ENCODE peak calls at places on chromosome 1, in ten cellular contexts. Z is small intestine; K is CD8-positive, alpha-beta T cell; J is esophagus squamous epithelium; U is ovary; Q is PC-3; T is CD8-positive, alpha-beta memory T cell; Y is heart right ventricle; S is psoas muscle; L is upper lobe of right lung. M is an unnamed sample.
A peak's percentile ranks its signal among the peaks of the same experiment; 100 is the strongest.

GRCh38 chr1:201528631-201529260 is 10.2 kb upstream of the NAV1 start:
- DNase-seq in Y (no peak), Z (peak; percentile 96), U (no peak), T (no peak), S (no peak), Q (no peak), L (no peak), J (no peak), K (no peak), M (peak; percentile 12)

GRCh38 chr1:181102841-181103240 is 14.3 kb downstream of the IER5 start:
- DNase-seq in J (no peak), S (no peak), U (no peak), Z (peak; percentile 55), K (no peak), Y (no peak), T (no peak), Q (no peak), L (no peak), M (no peak)

GRCh38 chr1:58432813-58433668 is 113.5 kb downstream of the OMA1 start:
- DNase-seq in L (no peak), Z (no peak), T (no peak), Q (peak; percentile 33), U (peak; percentile 43), S (no peak), Y (no peak), K (no peak), J (no peak), M (no peak)

GRCh38 chr1:58238846-58239245 is 307.7 kb downstream of the OMA1 start:
- DNase-seq in S (no peak), Q (no peak), J (no peak), T (no peak), U (no peak), Z (no peak), Y (no peak), K (no peak), L (no peak), M (no peak)

GRCh38 chr1:14913475-14914155 is 239.9 kb upstream of the TMEM51 start:
- DNase-seq in Y (no peak), L (no peak), S (no peak), J (no peak), Q (no peak), K (no peak), Z (no peak), U (no peak), T (no peak), M (no peak)

GRCh38 chr1:242318140-242318539 is 206.4 kb downstream of the PLD5 start:
- DNase-seq in Z (no peak), Y (no peak), U (no peak), Q (no peak), K (no peak), S (no peak), T (no peak), L (no peak), J (no peak), M (no peak)

GRCh38 chr1:20466231-20466630 is 19.8 kb downstream of the CAMK2N1 start:
- DNase-seq in Q (no peak), U (no peak), S (no peak), Y (no peak), Z (no peak), T (no peak), L (no peak), J (no peak), K (no peak), M (no peak)

GRCh38 chr1:164629971-164630370 is 71.0 kb downstream of the PBX1 start:
- DNase-seq in T (no peak), K (no peak), U (no peak), Q (no peak), Y (no peak), S (no peak), J (no peak), L (no peak), Z (no peak), M (no peak)

GRCh38 chr1:117313555-117313954 is 53.7 kb upstream of the MAN1A2 start:
- DNase-seq in U (no peak), J (no peak), S (no peak), Y (no peak), T (no peak), Z (no peak), K (no peak), Q (no peak), L (no peak), M (no peak)

GRCh38 chr1:93681095-93681548 is 515 bp downstream of the BCAR3 start:
- DNase-seq in K (no peak), T (no peak), Z (no peak), S (peak; percentile 29), J (no peak), Y (peak; percentile 44), Q (peak; percentile 43), L (peak; percentile 69), U (peak; percentile 54), M (no peak)

GRCh38 chr1:44060830-44061267 is 29.6 kb upstream of the SLC6A9 start:
- DNase-seq in Y (no peak), L (no peak), U (no peak), Z (peak; percentile 80), J (no peak), K (no peak), S (no peak), T (no peak), Q (no peak), M (no peak)

DNA sequence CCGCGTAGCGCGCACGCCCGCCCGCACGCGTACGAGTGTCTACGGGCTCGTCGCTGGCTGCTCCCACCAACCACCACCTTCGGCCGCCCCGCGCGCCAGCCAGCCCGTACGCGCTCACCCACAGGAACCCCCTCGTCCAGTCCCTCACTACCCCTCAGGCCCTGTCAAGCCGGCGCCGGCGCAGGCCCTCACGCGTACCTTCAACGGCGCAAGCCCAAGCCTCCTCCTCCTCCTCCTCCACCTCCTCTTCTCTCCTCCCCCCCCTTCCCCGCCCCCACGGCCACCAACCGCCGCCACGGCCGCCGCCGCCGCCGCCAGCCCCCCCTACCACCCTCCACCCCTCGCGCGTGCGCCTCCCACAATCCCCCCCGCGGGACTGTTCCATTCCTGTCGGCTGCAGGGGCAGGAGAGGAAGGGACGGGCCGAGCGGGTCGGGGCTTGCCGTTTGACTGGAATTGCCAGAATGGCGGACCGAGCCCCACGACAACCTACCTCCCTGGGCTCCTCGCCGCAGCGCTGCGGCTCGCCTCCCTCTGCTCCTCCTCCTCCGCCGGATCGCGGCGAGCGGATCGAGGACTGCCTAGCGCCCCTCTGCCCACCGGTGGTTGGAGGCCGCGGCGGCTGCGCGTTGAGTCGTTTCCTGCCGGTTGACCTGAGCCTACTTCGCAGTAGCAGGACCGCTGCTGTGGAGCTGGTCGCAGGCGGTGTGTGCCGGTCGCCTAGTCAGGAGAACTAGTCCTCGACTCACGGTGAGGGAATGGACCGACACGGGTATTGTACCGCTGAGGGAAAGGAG is at the start of gene ASH1L:
- DNase-seq in Q (peak; percentile 93), T (peak; percentile 94), L (peak; percentile 98), K (peak; percentile 98), Y (peak; percentile 94), Z (peak; percentile 93), S (peak; percentile 95), U (peak; percentile 95), J (peak; percentile 69), M (peak; percentile 96)
- H3K4me3 ChIP-seq in Q (peak within 1 kb of the TSS; percentile 80), T (peak within 1 kb of the TSS; percentile 88), L (peak within 1 kb of the TSS; percentile 86), K (peak within 1 kb of the TSS; percentile 100), Y (peak within 1 kb of the TSS; percentile 95), Z (peak within 1 kb of the TSS; percentile 98), S (peak within 1 kb of the TSS; percentile 98), U (peak within 1 kb of the TSS; percentile 77), J (peak within 1 kb of the TSS; percentile 78), M (peak within 1 kb of the TSS; percentile 91)

GRCh38 chr1:110872745-110873435 is at the start of gene CD53:
- DNase-seq in J (no peak), Y (no peak), Q (no peak), U (no peak), K (peak; percentile 69), Z (peak; percentile 49), L (no peak), S (no peak), T (peak; percentile 72), M (no peak)

GRCh38 chr1:110870721-110871388 is 2.1 kb upstream of the CD53 start:
- DNase-seq in L (no peak), Z (no peak), U (no peak), T (no peak), Y (no peak), S (no peak), J (no peak), Q (no peak), K (no peak), M (no peak)

GRCh38 chr1:110874303-110875215 is 1.6 kb downstream of the CD53 start:
- DNase-seq in Z (peak; percentile 30), S (no peak), L (no peak), U (no peak), J (no peak), T (no peak), K (no peak), Q (no peak), Y (no peak), M (no peak)

GRCh38 chr1:110873856-110874255 is 908 bp downstream of the CD53 start:
- DNase-seq in J (no peak), Y (no peak), U (no peak), L (no peak), Z (no peak), Q (no peak), K (no peak), S (no peak), T (no peak), M (no peak)

GRCh38 chr1:110872366-110872744 is 593 bp upstream of the CD53 start:
- DNase-seq in J (no peak), S (no peak), Q (no peak), K (no peak), T (no peak), Y (no peak), U (no peak), Z (no peak), L (no peak), M (no peak)
- H3K4me3 ChIP-seq in J (no peak overlapping the region), S (no peak overlapping the region), Q (no peak overlapping the region), K (peak overlapping the region; percentile 83), T (peak overlapping the region; percentile 94), Y (no peak overlapping the region), U (no peak overlapping the region), Z (no peak overlapping the region), L (peak overlapping the region; percentile 53), M (peak overlapping the region; percentile 39)

GRCh38 chr1:228464487-228464983 is 22.6 kb upstream of the RNF187 start:
- DNase-seq in T (peak; percentile 92), J (peak; percentile 24), Q (no peak), S (peak; percentile 64), Z (peak; percentile 70), U (peak; percentile 36), K (peak; percentile 89), Y (peak; percentile 59), L (no peak), M (no peak)
- H3K4me3 ChIP-seq in T (peak overlapping the region; percentile 71), J (peak overlapping the region; percentile 31), Q (no peak overlapping the region), S (peak overlapping the region; percentile 25), Z (no peak overlapping the region), U (no peak overlapping the region), K (peak overlapping the region; percentile 51), Y (peak overlapping the region; percentile 9), L (peak overlapping the region; percentile 25), M (peak overlapping the region; percentile 29)

DNA sequence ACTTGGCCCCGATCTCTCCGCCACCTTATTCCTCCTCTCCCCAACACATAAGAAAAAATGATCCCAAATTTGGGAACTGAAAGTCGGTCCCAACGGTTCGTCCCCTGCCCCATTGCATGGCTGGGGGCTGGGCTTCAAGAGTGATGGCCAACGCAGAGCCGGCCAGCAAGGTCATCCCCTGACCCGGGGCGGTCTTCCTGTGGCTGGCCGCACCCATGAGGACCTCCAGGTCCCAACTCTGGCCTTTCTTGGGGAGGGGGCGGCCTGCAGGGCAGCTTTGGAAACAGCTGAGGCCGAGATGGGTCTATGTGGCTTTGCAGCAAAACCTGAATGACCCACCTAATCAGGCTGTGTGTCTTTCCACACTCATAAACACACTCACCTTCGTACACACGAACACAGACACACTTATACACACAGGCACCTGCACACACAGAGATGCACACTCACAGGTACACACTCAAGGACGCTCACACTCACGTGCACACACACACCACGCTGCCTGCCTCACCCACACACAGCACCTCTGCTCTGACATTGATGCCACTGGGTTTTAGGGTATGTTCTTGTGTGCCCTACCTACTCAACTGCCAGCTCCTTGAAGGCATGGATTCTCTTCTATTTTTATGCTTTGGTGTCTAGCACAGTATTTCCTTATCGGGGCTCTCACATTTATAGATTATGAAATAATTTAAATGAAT is 562 bp downstream of the DYNLT5 start:
- DNase-seq in U (no peak), Y (peak; percentile 14), Q (no peak), Z (no peak), K (no peak), L (no peak), S (no peak), J (no peak), T (no peak), M (no peak)
- H3K4me3 ChIP-seq in U (peak overlapping the region; percentile 19), Y (peak overlapping the region; percentile 33), Q (no peak overlapping the region), Z (no peak overlapping the region), K (no peak overlapping the region), L (peak overlapping the region; percentile 42), S (peak overlapping the region; percentile 59), J (peak overlapping the region; percentile 48), T (no peak overlapping the region), M (peak overlapping the region; percentile 41)

M was measured in suprapubic skin.